ENCODE peak calls at places on chromosomes 4 and X, in five cellular contexts. G, F, H, T and Q are unnamed samples.

GRCh38 chrX:40108084-40108958 is 10.6 kb upstream of the BCOR start:
- DNase-seq in T (peak), H (no peak), F (peak), G (no peak), Q (no peak)

GRCh38 chr4:152935661-152936445 is at the start of gene FHDC1:
- DNase-seq in G (no peak), F (no peak), H (no peak), T (peak), Q (no peak)

GRCh38 chr4:110184124-110184790 is 14.2 kb downstream of the ELOVL6 start:
- DNase-seq in H (no peak), G (no peak), T (no peak), F (peak), Q (no peak)

GRCh38 chrX:150615356-150615755 is 46.9 kb downstream of the MTM1 start:
- DNase-seq in F (no peak), H (no peak), T (no peak), G (no peak), Q (no peak)

GRCh38 chr4:85398276-85398675 is 76.7 kb upstream of the ARHGAP24 start:
- DNase-seq in F (peak), T (no peak), G (no peak), H (no peak), Q (no peak)

GRCh38 chrX:141341341-141341740 is 99.0 kb upstream of the SPANXC start:
- DNase-seq in F (peak), H (peak), T (no peak), G (peak), Q (peak)

GRCh38 chrX:103329991-103330390 is at the start of gene TCEAL7:
- DNase-seq in G (peak), T (no peak), H (no peak), F (peak), Q (no peak)

GRCh38 chr4:73661646-73662119 is 41.4 kb upstream of the RASSF6 start:
- DNase-seq in G (peak), F (peak), H (peak), T (no peak), Q (peak)

GRCh38 chrX:10566726-10567097 is 53.7 kb downstream of the MID1 start:
- DNase-seq in F (no peak), G (no peak), H (no peak), T (no peak), Q (no peak)

GRCh38 chr4:106201373-106201772 is 114.6 kb downstream of the TBCK start:
- DNase-seq in T (no peak), G (peak), H (no peak), F (peak), Q (no peak)

GRCh38 chr4:8502836-8503585 is 62.4 kb downstream of the TRMT44 start:
- DNase-seq in G (no peak), T (no peak), H (no peak), F (peak), Q (no peak)

GRCh38 chrX:12758291-12758690 is 32.9 kb upstream of the PRPS2 start:
- DNase-seq in T (no peak), F (no peak), G (no peak), H (no peak), Q (no peak)

GRCh38 chr4:121551881-121552280 is 144.9 kb downstream of the ANXA5 start:
- DNase-seq in G (no peak), H (no peak), T (no peak), F (peak), Q (no peak)

GRCh38 chrX:39613508-39613921 is 484.2 kb downstream of the BCOR start:
- DNase-seq in F (no peak), H (no peak), T (no peak), G (no peak), Q (no peak)

GRCh38 chr4:7280906-7281305 is 88.6 kb downstream of the SORCS2 start:
- DNase-seq in G (peak), F (peak), T (no peak), H (peak), Q (no peak)

GRCh38 chrX:53188763-53189162 is 36.2 kb downstream of the KDM5C start:
- DNase-seq in G (peak), F (no peak), H (no peak), T (no peak), Q (no peak)

GRCh38 chr4:38818441-38818976 is 13.9 kb upstream of the TLR1 start:
- DNase-seq in G (no peak), T (no peak), H (no peak), F (no peak), Q (no peak)

GRCh38 chrX:45851434-45851991 is 650.8 kb upstream of the DIPK2B start:
- DNase-seq in F (no peak), T (peak), G (no peak), H (no peak), Q (no peak)

GRCh38 chr4:16037901-16038300 is 45.9 kb downstream of the PROM1 start:
- DNase-seq in T (no peak), G (no peak), H (no peak), F (no peak), Q (no peak)

GRCh38 chr4:111849726-111850284 is 295.4 kb upstream of the FAM241A start:
- DNase-seq in G (no peak), H (no peak), F (no peak), T (no peak), Q (no peak)

GRCh38 chr4:15729910-15730533 is 27.2 kb downstream of the BST1 start:
- DNase-seq in G (peak), T (no peak), H (no peak), F (peak), Q (no peak)

GRCh38 chr4:14743601-14744000 is 258.7 kb upstream of the CPEB2 start:
- DNase-seq in G (no peak), T (no peak), F (no peak), H (no peak), Q (no peak)

GRCh38 chrX:109854096-109854495 is 121.0 kb upstream of the ACSL4 start:
- DNase-seq in G (no peak), T (no peak), F (no peak), H (no peak), Q (no peak)

GRCh38 chrX:106415276-106415895 is 196.4 kb upstream of the RADX start:
- DNase-seq in H (no peak), G (peak), T (no peak), F (peak), Q (no peak)

GRCh38 chrX:48576108-48576507 is 1.8 kb downstream of the RBM3 start:
- DNase-seq in T (no peak), F (no peak), H (no peak), G (no peak), Q (no peak)

GRCh38 chrX:48578661-48579128 is 4.4 kb downstream of the RBM3 start:
- DNase-seq in F (peak), H (no peak), T (no peak), G (no peak), Q (no peak)

GRCh38 chrX:48574270-48575266 is at the start of gene RBM3:
- DNase-seq in H (peak), T (peak), G (peak), F (peak), Q (no peak)

GRCh38 chrX:48573690-48574269 is 504 bp upstream of the RBM3 start:
- DNase-seq in T (no peak), F (no peak), G (no peak), H (no peak), Q (no peak)

DNA sequence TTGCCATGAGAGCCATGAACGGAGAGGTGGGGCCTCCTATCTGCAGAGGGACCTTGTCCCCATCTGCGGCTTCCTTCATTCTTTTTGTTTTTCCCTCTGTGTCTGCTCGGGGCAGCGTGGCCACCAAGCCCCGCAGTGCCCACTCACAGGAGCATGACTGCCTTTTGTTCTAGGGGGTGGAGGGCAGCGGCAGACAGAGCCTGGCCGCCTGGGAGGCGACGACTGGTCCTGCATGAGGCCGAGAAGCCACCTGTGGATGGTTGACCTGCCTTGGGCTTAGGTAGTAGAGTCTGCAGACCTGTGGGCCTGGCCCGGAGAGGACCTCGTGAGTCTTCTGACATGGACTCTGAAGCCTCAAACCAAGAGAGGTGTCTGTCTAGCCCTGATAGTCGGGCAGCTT is 1.4 kb downstream of the RBM3 start:
- DNase-seq in G (no peak), H (no peak), T (no peak), F (no peak), Q (no peak)
- H3K4me3 ChIP-seq in G (peak), H (peak), T (peak), F (peak), Q (peak)

GRCh38 chrX:137566746-137567473 is 983 bp downstream of the ZIC3 start:
- DNase-seq in T (no peak), G (no peak), H (no peak), F (no peak), Q (no peak)
- H3K4me3 ChIP-seq in T (no peak), G (no peak), H (no peak), F (no peak), Q (no peak)

GRCh38 chrX:11663875-11664210 is 1.9 kb downstream of the ARHGAP6 start:
- DNase-seq in G (no peak), F (peak), T (no peak), H (no peak), Q (no peak)
- H3K4me3 ChIP-seq in G (peak), F (peak), T (peak), H (no peak), Q (peak)

DNA sequence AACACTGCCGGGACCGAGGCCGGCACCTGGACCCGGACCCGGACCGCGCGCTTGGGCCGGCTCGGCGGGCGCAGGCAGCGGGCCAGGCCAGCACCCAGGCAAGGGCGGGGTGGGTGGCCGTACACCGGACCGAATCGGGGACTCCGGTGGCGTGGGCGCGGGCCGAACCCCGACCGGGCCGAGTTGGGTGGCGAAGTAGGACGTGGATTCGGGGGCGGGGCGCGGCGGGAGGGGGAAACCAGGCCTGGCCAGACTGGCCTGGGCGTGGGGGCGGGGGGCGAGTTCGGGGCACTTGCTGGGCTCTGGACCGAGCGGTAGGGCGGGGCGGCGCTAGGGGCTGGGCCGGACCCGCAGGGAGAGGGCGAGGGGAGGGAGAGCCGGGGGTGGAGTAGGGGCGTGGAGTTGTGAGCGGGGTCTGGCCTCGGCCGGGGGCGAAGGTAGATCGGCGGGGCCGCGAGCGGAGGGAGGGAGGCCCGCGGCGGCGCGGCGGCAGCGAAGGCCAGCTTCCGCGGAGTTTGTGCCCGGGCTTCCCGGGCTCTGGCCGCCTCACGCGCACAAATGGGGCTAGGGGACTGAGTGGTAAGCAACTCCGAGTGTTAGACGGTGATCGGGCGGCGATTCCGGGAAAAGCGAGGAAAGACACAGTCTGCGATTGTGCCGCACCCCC is 1.8 kb upstream of the BCORL1 start:
- DNase-seq in T (peak), F (no peak), G (no peak), H (no peak), Q (no peak)
- H3K4me3 ChIP-seq in T (no peak), F (peak), G (peak), H (no peak), Q (peak)

GRCh38 chr4:1767770-1768366 is 25.2 kb upstream of the FGFR3 start:
- DNase-seq in T (peak), F (peak), H (no peak), G (peak), Q (no peak)
- H3K4me3 ChIP-seq in T (peak), F (peak), H (peak), G (peak), Q (peak)

GRCh38 chr4:6269400-6269650 is 325 bp upstream of the WFS1 start:
- DNase-seq in H (no peak), F (no peak), G (no peak), T (no peak), Q (no peak)
- H3K4me3 ChIP-seq in H (peak), F (peak), G (peak), T (peak), Q (peak)

GRCh38 chr4:1195109-1195671 is 22.8 kb upstream of the SPON2 start:
- DNase-seq in G (no peak), H (no peak), F (no peak), T (peak), Q (no peak)
- H3K4me3 ChIP-seq in G (no peak), H (no peak), F (peak), T (no peak), Q (no peak)

DNA sequence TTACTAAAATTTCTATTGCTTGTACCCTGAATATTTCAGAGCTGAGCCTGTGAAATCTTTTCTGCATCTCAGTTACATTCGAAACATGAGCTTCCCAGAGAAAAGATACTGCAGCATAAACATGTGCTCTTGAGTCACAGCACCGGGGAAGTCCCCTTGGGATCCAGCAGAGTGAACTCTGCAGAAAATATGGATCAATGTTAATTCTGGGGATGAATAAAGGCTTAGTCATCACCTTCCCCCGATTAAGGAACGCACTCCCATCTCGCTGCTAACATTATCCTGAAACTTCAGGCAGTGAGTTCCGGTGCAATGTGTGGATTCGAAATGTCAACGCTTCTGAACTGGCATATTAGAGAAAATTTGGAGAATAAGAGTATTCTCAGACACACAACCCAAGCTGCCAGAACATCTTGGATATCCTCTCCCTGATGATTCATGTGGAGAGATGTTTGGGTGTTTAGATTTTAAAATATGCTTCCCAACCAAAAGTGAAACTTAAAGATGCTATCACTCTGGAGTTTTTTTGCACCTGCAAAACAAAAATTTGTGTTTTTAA is 90.8 kb downstream of the IRF2 start:
- DNase-seq in H (peak), T (no peak), F (peak), G (peak), Q (peak)
- H3K4me3 ChIP-seq in H (peak), T (peak), F (peak), G (peak), Q (peak)

GRCh38 chr4:3295837-3296624 is 3.2 kb downstream of the RGS12 start:
- DNase-seq in F (no peak), G (no peak), H (no peak), T (peak), Q (no peak)
- H3K4me3 ChIP-seq in F (no peak), G (no peak), H (no peak), T (no peak), Q (no peak)

GRCh38 chrX:135050603-135051002 is 1.3 kb downstream of the RTL8A start:
- DNase-seq in H (no peak), T (no peak), F (no peak), G (no peak), Q (no peak)
- H3K4me3 ChIP-seq in H (peak), T (peak), F (peak), G (no peak), Q (peak)